ENCODE peak calls at places on chromosomes 7 and 10, in eight cellular contexts. H is left lung, O is left ventricle myocardium inferior, E is spleen, D is endothelial cell, I is NB4, V is RWPE1, S is MCF 10A. L is an unnamed sample.

GRCh38 chr7:71255537-71256178 is 123.7 kb downstream of the GALNT17 start:
- DNase-seq in H (no peak), O (no peak), E (no peak), D (no peak), I (no peak), V (no peak), S (no peak), L (no peak)

GRCh38 chr10:23192396-23192740 is 256 bp downstream of the PTF1A start:
- DNase-seq in H (no peak), O (no peak), E (no peak), D (no peak), I (no peak), V (no peak), S (no peak), L (no peak)

GRCh38 chr10:56508562-56508961 is 147.5 kb upstream of the ZWINT start:
- DNase-seq in H (peak), O (no peak), E (no peak), D (no peak), I (no peak), V (no peak), S (no peak), L (no peak)

GRCh38 chr10:15344876-15345285 is 26.2 kb downstream of the FAM171A1 start:
- DNase-seq in H (no peak), O (no peak), E (no peak), D (no peak), I (peak), V (peak), S (peak), L (peak)

GRCh38 chr10:103593022-103593570 is 99.6 kb downstream of the NEURL1 start:
- DNase-seq in H (no peak), O (no peak), E (no peak), D (no peak), I (no peak), V (no peak), S (no peak), L (no peak)

GRCh38 chr10:43585981-43586738 is 11.7 kb upstream of the ZNF239 start:
- DNase-seq in H (no peak), O (no peak), E (no peak), D (no peak), I (no peak), V (no peak), S (no peak), L (peak)

GRCh38 chr7:94810496-94810895 is 96.9 kb upstream of the PPP1R9A start:
- DNase-seq in H (no peak), O (no peak), E (no peak), D (no peak), I (no peak), V (no peak), S (no peak), L (no peak)

GRCh38 chr7:157558061-157558460 is 221.3 kb downstream of the DNAJB6 start:
- DNase-seq in H (peak), O (no peak), E (peak), D (no peak), I (no peak), V (no peak), S (no peak), L (no peak)

GRCh38 chr7:131040467-131040932 is 287.2 kb upstream of the MKLN1 start:
- DNase-seq in H (no peak), O (no peak), E (no peak), D (peak), I (peak), V (peak), S (peak), L (peak)

DNA sequence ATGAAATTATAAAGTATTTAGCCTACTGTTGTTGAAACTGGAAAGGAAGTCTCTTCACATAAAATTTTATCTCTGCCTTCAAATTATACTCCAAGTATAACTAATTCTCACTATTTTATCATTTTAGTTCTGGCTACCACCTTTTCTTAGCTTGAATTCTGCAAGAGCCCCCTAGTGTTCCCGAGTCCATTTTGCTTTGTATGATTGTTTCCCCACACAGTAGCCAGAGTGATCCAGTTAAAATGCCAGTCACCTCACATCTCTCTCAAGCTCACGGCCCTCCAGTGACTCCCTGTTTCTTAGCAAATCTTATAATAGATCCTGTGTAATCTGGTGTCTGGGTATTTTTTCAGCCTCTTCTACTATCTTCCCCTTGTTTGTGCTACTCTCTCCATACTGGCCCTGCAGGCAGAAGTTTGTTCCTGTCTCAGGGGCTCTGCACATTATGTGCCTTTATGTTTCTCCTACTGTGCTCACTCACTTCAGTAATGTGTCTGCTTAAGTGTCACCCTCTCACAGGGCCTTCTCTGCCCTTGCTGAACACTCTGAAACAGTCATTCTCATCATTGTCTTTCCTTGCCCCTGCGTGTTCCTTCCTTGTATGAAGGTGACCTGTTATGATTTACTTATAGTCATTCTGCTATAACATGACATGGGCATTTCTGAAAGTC is 8.9 kb downstream of the WAC start:
- DNase-seq in H (no peak), O (no peak), E (no peak), D (no peak), I (no peak), V (no peak), S (no peak), L (no peak)
- TF ChIP-seq CTCF in H (no peak), O (peak), E (no peak), D (no peak), I (no peak), V (no peak), S (no peak), L (no peak)

GRCh38 chr7:36155811-36156361 is 2.8 kb downstream of the EEPD1 start:
- DNase-seq in H (no peak), O (peak), E (no peak), D (peak), I (peak), V (no peak), S (no peak), L (peak)
- TF ChIP-seq CTCF in H (no peak), O (peak), E (no peak), D (no peak), I (peak), V (no peak), S (no peak), L (peak)

DNA sequence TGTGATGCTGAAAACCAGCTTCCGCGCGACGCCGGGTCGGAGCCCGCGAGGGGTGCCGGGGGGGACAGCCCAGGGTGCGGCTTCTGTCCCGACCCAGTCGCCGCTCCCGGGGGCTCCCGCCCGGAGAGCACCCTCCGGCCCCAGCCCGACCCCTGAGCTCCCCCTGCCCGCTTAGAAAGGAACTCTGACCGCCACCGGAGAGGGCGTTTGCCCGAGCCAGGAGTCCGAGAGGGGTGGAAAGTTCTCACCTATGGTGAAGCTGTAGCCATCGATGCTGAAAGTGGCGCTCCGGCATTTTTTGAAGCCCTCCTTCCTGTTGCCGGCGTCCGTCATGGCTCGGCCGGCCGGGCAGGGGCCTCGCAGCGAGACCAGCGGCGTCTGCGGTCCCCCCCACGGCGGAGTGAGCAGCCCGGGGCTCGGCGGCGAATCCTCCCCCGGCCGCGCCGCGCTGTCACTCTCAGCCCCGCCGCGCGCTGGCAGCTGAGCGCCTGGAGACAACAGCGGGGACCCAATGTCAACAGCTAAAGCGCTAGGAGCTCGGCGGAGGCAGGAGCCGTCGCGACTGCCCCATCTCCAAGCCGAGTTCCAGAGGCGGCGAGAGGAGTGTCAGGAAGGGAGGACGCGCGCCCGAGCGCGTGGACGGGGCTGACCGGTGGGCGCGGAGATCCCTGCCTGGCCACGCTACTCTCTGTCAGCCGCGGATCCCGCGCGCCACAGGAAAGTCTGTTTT is 191.6 kb downstream of the LSM5 start:
- DNase-seq in H (peak), O (peak), E (no peak), D (peak), I (no peak), V (no peak), S (no peak), L (no peak)
- TF ChIP-seq CTCF in H (no peak), O (no peak), E (no peak), D (no peak), I (no peak), V (no peak), S (no peak), L (no peak)

GRCh38 chr7:113113912-113114311 is 4.4 kb downstream of the SMIM30 start:
- DNase-seq in H (no peak), O (no peak), E (no peak), D (no peak), I (peak), V (no peak), S (peak), L (peak)
- TF ChIP-seq CTCF in H (no peak), O (peak), E (no peak), D (no peak), I (no peak), V (no peak), S (no peak), L (no peak)

GRCh38 chr10:118108194-118109026 is 61.7 kb upstream of the RAB11FIP2 start:
- DNase-seq in H (no peak), O (no peak), E (no peak), D (no peak), I (no peak), V (peak), S (no peak), L (no peak)

GRCh38 chr10:118107541-118107940 is 60.8 kb upstream of the RAB11FIP2 start:
- DNase-seq in H (no peak), O (no peak), E (no peak), D (no peak), I (no peak), V (no peak), S (no peak), L (no peak)

GRCh38 chr10:118107040-118107439 is 60.3 kb upstream of the RAB11FIP2 start:
- DNase-seq in H (no peak), O (no peak), E (no peak), D (no peak), I (no peak), V (no peak), S (peak), L (no peak)

GRCh38 chr10:118102116-118102515 is 55.4 kb upstream of the RAB11FIP2 start:
- DNase-seq in H (no peak), O (no peak), E (no peak), D (no peak), I (no peak), V (no peak), S (no peak), L (no peak)

GRCh38 chr10:118106426-118106825 is 59.7 kb upstream of the RAB11FIP2 start:
- DNase-seq in H (no peak), O (no peak), E (no peak), D (peak), I (peak), V (no peak), S (peak), L (peak)
- TF ChIP-seq CTCF in H (no peak), O (peak), E (peak), D (peak), I (peak), V (no peak), S (no peak), L (no peak)

GRCh38 chr10:91090761-91091529 is 129.5 kb upstream of the PCGF5 start:
- DNase-seq in H (no peak), O (no peak), E (no peak), D (no peak), I (peak), V (no peak), S (no peak), L (no peak)
- TF ChIP-seq CTCF in H (no peak), O (peak), E (no peak), D (no peak), I (no peak), V (no peak), S (no peak), L (no peak)

DNA sequence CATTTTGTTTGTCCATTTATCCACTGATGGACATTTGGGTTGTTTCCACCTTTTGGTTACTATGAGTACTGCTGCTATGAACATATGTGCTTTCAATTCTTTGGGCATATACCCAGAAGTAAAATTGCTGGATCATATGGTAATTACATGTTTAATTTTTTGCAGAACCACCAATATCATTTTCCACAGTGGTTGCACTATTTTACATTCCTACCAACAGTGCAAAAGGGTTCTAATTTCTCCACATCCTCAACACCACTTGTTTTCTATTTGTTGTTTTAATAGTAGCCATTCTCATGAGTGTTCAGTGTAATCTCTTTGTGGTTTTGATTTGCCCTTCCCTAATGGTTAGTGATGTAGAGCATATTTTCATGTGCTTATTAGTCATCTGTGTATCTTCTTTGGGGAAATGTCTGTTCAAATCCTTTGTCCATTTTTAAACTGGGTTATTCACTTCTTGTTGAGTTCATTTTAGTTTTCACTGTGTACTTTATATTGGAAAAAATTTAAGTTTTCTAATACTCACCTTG is 101.9 kb downstream of the HIBADH start:
- DNase-seq in H (no peak), O (no peak), E (no peak), D (no peak), I (no peak), V (no peak), S (peak), L (no peak)
- TF ChIP-seq CTCF in H (no peak), O (no peak), E (no peak), D (no peak), I (no peak), V (no peak), S (no peak), L (no peak)

GRCh38 chr10:27547482-27547881 is 43.4 kb downstream of the RAB18 start:
- DNase-seq in H (no peak), O (no peak), E (no peak), D (no peak), I (no peak), V (no peak), S (no peak), L (no peak)
- TF ChIP-seq CTCF in H (no peak), O (no peak), E (no peak), D (no peak), I (no peak), V (no peak), S (no peak), L (no peak)

GRCh38 chr7:10708447-10708846 is 265.2 kb upstream of the PHF14 start:
- DNase-seq in H (no peak), O (no peak), E (no peak), D (peak), I (peak), V (no peak), S (peak), L (peak)
- TF ChIP-seq CTCF in H (no peak), O (no peak), E (no peak), D (no peak), I (peak), V (no peak), S (peak), L (peak)